ENCODE peak calls at places on chromosome 4, in eight cellular contexts. B, G, F, M, E, A, Q and S are unnamed samples.

GRCh38 chr4:1592179-1593037 is 91.7 kb downstream of the FAM53A start:
- DNase-seq in B (no peak), G (no peak), F (no peak), M (no peak), E (no peak), A (no peak), Q (no peak), S (no peak)

GRCh38 chr4:76949293-76950051 is at the start of gene SEPTIN11:
- DNase-seq in B (peak), G (peak), F (peak), M (peak), E (peak), A (peak), Q (peak), S (peak)

GRCh38 chr4:110514889-110515479 is 39.0 kb downstream of the ENPEP start:
- DNase-seq in B (peak), G (no peak), F (no peak), M (peak), E (peak), A (no peak), Q (no peak), S (peak)

GRCh38 chr4:6198278-6198677 is 2.1 kb downstream of the JAKMIP1 start:
- DNase-seq in B (no peak), G (no peak), F (no peak), M (no peak), E (no peak), A (no peak), Q (no peak), S (no peak)

GRCh38 chr4:55218041-55218440 is 92.6 kb upstream of the KDR start:
- DNase-seq in B (no peak), G (no peak), F (no peak), M (no peak), E (no peak), A (no peak), Q (no peak), S (no peak)

GRCh38 chr4:184472540-184473264 is 1.6 kb downstream of the IRF2 start:
- DNase-seq in B (peak), G (no peak), F (peak), M (peak), E (peak), A (peak), Q (peak), S (peak)

GRCh38 chr4:93029774-93030173 is 726.0 kb downstream of the GRID2 start:
- DNase-seq in B (no peak), G (no peak), F (no peak), M (no peak), E (no peak), A (no peak), Q (no peak), S (no peak)

GRCh38 chr4:47002593-47002992 is 9.2 kb upstream of the GABRA4 start:
- DNase-seq in B (no peak), G (no peak), F (no peak), M (peak), E (no peak), A (no peak), Q (no peak), S (peak)

GRCh38 chr4:153068751-153069150 is 132.6 kb downstream of the FHDC1 start:
- DNase-seq in B (no peak), G (no peak), F (no peak), M (no peak), E (no peak), A (no peak), Q (no peak), S (no peak)

GRCh38 chr4:176837176-176837915 is 44.6 kb upstream of the VEGFC start:
- DNase-seq in B (no peak), G (no peak), F (no peak), M (no peak), E (no peak), A (no peak), Q (no peak), S (no peak)

GRCh38 chr4:105399535-105400161 is 74.2 kb downstream of the PPA2 start:
- DNase-seq in B (peak), G (peak), F (no peak), M (no peak), E (peak), A (no peak), Q (no peak), S (peak)

GRCh38 chr4:19736968-19737756 is 514.5 kb upstream of the SLIT2 start:
- DNase-seq in B (no peak), G (no peak), F (no peak), M (no peak), E (no peak), A (no peak), Q (no peak), S (no peak)

GRCh38 chr4:89363156-89363555 is 55.6 kb upstream of the GPRIN3 start:
- DNase-seq in B (no peak), G (no peak), F (no peak), M (no peak), E (no peak), A (no peak), Q (no peak), S (no peak)

GRCh38 chr4:156941940-156942548 is 29.6 kb downstream of the PDGFC start:
- DNase-seq in B (peak), G (peak), F (no peak), M (peak), E (peak), A (no peak), Q (no peak), S (peak)

GRCh38 chr4:73615613-73616012 is 4.6 kb downstream of the RASSF6 start:
- DNase-seq in B (no peak), G (no peak), F (no peak), M (peak), E (no peak), A (no peak), Q (no peak), S (no peak)